ENCODE peak calls at places on chromosomes 5 and 9, in nine cellular contexts. S, E, G, Y, K, L, A, B and J are unnamed samples. For H3K4me1, the result is how much of the 10 kb centered on the place peaks cover.

GRCh38 chr9:122051401-122052346 is 41.4 kb downstream of the TTLL11 start:
- DNase-seq in S (no peak), E (no peak), G (no peak), Y (peak), K (no peak), L (no peak), A (no peak), B (no peak), J (no peak)

GRCh38 chr5:156329197-156329611 is 2.2 kb downstream of the SGCD start:
- DNase-seq in S (no peak), E (peak), G (no peak), Y (peak), K (no peak), L (peak), A (no peak), B (no peak), J (no peak)

GRCh38 chr5:131322926-131323325 is 59.1 kb downstream of the CDC42SE2 start:
- DNase-seq in S (no peak), E (no peak), G (no peak), Y (no peak), K (no peak), L (no peak), A (no peak), B (no peak), J (no peak)

GRCh38 chr5:167945542-167946384 is 345.7 kb upstream of the WWC1 start:
- DNase-seq in S (no peak), E (peak), G (no peak), Y (peak), K (no peak), L (peak), A (no peak), B (no peak), J (no peak)

GRCh38 chr9:98314381-98315066 is 59.1 kb upstream of the TBC1D2 start:
- DNase-seq in S (no peak), E (no peak), G (no peak), Y (peak), K (no peak), L (no peak), A (no peak), B (no peak), J (no peak)

GRCh38 chr9:8856686-8857329 is 1057.2 kb upstream of the DMAC1 start:
- DNase-seq in S (no peak), E (no peak), G (no peak), Y (no peak), K (peak), L (no peak), A (peak), B (no peak), J (no peak)

GRCh38 chr9:573551-574410 is 267.7 kb upstream of the DMRT1 start:
- DNase-seq in S (no peak), E (no peak), G (no peak), Y (no peak), K (no peak), L (no peak), A (peak), B (no peak), J (no peak)

GRCh38 chr5:168613396-168613795 is 34.2 kb upstream of the PANK3 start:
- DNase-seq in S (no peak), E (no peak), G (no peak), Y (no peak), K (no peak), L (no peak), A (no peak), B (no peak), J (no peak)

GRCh38 chr9:120366646-120367019 is 213.3 kb downstream of the CDK5RAP2 start:
- DNase-seq in S (no peak), E (no peak), G (no peak), Y (peak), K (no peak), L (no peak), A (peak), B (no peak), J (no peak)

GRCh38 chr5:137616046-137616445 is 116.9 kb upstream of the SPOCK1 start:
- DNase-seq in S (no peak), E (no peak), G (no peak), Y (no peak), K (no peak), L (no peak), A (no peak), B (no peak), J (no peak)

GRCh38 chr5:132372122-132372521 is 2.6 kb downstream of the SLC22A5 start:
- DNase-seq in S (no peak), E (no peak), G (no peak), Y (no peak), K (no peak), L (no peak), A (no peak), B (no peak), J (no peak)

GRCh38 chr5:132369471-132370240 is at the start of gene SLC22A5:
- DNase-seq in S (peak), E (peak), G (peak), Y (peak), K (peak), L (no peak), A (peak), B (peak), J (peak)

GRCh38 chr5:132369012-132369470 is 469 bp upstream of the SLC22A5 start:
- DNase-seq in S (no peak), E (no peak), G (no peak), Y (no peak), K (no peak), L (no peak), A (no peak), B (no peak), J (no peak)

GRCh38 chr5:132371603-132371994 is 2.1 kb downstream of the SLC22A5 start:
- DNase-seq in S (no peak), E (no peak), G (no peak), Y (no peak), K (no peak), L (no peak), A (no peak), B (no peak), J (no peak)

GRCh38 chr5:132370241-132370820 is 821 bp downstream of the SLC22A5 start:
- DNase-seq in S (no peak), E (no peak), G (no peak), Y (no peak), K (no peak), L (no peak), A (peak), B (no peak), J (no peak)
- H3K27ac ChIP-seq in S (peak), E (peak), G (peak), Y (no peak), K (no peak), L (peak), A (no peak), B (peak), J (peak)

GRCh38 chr9:136545966-136546696 is at the start of gene NOTCH1:
- DNase-seq in S (peak), E (peak), G (peak), Y (peak), K (peak), L (peak), A (peak), B (peak), J (peak)

GRCh38 chr9:136544549-136545064 is 1.2 kb downstream of the NOTCH1 start:
- DNase-seq in S (peak), E (peak), G (peak), Y (peak), K (peak), L (peak), A (no peak), B (peak), J (peak)

GRCh38 chr9:136545065-136545965 is 533 bp downstream of the NOTCH1 start:
- DNase-seq in S (no peak), E (no peak), G (peak), Y (peak), K (peak), L (no peak), A (no peak), B (no peak), J (peak)

GRCh38 chr9:136547508-136548215 is 1.8 kb upstream of the NOTCH1 start:
- DNase-seq in S (no peak), E (no peak), G (no peak), Y (no peak), K (no peak), L (no peak), A (no peak), B (no peak), J (no peak)

DNA sequence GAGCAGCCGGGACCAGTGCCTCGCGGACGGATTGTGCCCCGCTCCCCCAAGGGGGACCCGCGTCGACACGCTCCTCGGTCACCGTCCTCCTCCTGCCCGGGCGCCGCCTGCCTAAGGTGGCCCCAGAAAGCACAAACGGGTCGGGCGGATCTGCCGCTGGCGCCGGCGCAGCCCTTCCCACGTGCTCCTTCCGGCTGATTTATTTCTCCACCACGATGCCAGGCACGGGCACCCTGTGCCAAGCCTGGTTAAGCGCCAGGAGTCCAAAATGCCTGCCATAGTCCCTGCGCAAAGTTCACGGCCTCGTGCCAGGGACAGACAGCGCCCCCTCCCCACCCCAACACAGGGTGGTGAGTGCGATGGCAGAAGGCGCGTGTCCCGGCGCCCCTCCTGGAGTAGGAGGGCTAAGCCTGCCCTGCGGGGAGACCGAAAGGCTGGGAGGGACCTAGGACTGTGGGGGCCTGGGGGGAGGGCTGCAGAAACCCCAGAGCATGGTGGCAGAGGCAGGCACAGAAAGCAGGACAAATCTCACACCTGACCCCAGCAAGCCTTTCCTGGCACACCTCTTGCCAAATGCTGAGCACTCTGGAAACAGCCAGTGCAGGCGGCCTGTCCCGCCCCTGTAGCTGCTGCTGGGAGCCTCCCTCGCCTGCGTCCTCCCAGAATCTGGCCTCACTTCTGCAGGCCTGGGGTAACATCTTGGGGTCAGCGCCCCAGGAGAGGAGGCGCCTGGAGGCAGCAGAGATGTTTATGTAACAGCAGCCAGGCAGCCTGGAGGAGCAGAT is 1.0 kb upstream of the NOTCH1 start:
- DNase-seq in S (peak), E (peak), G (peak), Y (peak), K (peak), L (no peak), A (peak), B (peak), J (peak)
- H3K4me1 ChIP-seq in S (half or more), E (half or more), G (under half), Y (under half), K (under half), L (half or more), A (under half), B (under half), J (under half)

DNA sequence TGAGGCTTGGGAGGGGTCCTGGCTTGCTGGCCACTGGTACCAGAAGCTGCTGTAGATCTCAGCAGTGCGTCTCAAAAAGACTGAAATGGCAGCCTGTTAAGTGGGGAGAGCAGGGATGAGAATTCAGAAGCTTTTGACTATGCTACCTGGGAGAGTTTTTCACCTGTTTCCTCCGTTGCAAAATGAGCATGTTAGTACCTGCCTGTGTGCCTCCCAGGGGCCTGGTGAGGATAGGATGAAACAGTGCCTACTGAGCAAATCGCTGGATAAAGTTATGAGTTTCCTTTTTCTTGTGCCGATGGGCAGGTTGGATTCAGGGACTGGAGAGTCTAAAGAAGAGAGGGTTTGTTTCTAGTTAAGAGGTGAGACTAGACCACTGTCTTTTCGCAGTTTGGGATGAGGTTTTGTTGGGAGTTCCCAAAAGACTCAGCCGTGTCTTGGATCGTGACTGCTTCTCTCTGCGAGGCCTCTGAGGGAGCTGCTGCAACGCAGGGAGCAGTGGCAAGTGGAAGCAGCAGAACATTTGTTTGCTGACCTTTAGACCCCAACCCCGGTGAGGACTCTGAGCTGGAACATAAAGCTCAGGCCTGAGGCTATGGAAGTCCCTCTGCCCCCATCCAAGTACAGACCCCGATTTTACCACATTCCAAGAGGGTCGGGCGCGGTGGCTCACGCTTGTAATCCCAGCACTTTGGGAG is 1.4 kb downstream of the RALGPS1 start:
- DNase-seq in S (no peak), E (no peak), G (no peak), Y (no peak), K (no peak), L (no peak), A (no peak), B (peak), J (no peak)
- H3K27ac ChIP-seq in S (no peak), E (no peak), G (no peak), Y (no peak), K (no peak), L (no peak), A (peak), B (peak), J (no peak)

DNA sequence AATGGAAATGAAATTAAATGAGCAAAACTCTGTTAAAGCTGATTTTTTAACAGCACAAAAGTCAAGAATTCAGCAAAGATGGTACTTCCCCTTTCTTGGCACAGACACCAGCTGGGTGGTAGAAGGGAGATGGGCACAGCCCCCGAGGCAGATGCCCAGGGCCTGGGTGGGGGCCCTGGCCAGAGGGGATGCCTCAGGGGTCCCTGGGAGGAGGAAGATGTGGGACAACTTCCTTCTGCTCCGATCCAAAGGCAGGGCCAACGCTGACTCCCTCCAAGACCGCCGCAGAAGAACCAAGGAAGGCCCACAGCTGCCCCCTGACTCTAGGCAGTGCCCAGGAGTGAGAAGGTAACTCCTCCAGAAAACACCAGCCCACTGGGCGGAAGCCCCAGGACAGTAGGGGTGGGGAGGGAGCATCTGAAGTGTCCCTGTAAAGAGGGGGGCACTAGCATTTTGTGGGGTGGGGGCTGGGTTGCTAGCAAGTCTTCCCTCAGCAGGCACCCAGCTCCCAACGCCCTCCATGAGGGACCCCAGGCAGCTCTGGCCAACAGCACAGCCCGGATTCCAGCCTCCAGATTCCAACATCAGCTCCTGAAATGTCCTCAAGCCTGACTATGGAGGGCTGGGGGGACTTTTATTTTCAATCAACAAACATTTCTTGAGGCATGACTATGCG is 4.9 kb downstream of the NACC2 start:
- DNase-seq in S (peak), E (no peak), G (no peak), Y (no peak), K (peak), L (no peak), A (no peak), B (no peak), J (no peak)
- H3K4me1 ChIP-seq in S (half or more), E (half or more), G (under half), Y (under half), K (under half), L (half or more), A (under half), B (under half), J (under half)

DNA sequence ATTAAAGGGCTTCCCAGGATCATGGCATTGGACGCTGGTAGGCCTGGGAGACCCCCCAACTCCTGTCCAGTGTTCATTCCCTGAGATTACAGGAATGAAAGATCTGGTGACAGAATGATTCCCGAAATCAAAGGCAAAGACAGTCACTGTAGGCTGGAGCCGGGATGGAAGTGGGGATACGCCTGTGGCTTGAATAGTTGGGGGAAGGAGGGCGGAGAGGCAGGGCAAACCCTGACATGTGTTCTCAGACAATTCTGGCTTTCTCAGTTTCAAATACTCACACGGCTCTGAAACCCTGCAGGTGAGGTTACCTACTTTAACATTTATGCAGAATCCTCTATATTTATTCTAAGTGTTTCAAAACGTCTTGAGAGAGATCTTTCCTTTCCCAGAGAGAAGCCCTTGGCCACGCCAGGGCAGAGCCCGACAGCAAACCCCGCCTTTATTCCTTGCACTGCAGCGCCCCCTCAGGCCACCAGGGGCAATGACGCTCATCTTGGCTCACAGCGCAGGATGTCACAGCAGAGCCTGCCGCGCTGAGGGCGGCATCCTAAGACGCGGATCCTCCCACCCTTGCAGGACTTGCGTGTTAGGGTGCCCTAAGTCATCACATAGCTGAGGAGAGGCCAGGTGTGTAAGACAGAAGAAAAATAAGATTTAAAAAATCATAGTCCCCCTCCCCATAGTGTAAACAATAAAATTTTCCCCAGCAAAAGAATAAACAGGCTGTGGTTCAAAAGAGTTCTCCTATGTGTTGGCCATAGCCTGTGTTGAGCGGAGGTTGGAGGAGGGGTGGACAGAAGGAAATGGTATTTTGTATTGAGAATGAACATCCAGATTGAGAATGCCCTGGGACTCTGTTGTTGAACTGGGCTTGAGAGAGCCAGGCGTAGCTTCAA is 284.5 kb downstream of the NTRK2 start:
- DNase-seq in S (peak), E (peak), G (peak), Y (peak), K (peak), L (peak), A (peak), B (peak), J (no peak)
- H3K27ac ChIP-seq in S (no peak), E (no peak), G (no peak), Y (no peak), K (no peak), L (no peak), A (no peak), B (no peak), J (no peak)

DNA sequence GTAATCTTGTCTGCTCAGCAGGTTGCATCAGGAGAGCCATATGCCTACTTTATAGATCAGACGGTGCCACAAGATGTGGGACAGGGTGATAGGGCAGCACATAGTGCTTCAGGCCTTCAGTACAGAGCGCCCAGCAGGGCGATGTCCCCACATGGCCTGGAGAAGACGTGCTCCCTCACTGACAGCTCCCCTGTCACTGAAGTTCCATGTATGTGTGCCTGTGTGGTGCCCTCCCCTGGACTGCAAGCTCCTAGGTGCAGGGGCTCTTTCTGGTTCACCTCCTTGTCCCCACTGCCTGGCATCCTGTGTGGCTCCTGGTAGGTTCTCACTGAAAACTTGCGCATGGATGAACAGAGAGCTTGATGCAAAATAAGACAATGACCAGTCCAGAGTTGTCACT is 233.1 kb downstream of the GADD45G start:
- DNase-seq in S (no peak), E (no peak), G (no peak), Y (no peak), K (no peak), L (no peak), A (no peak), B (no peak), J (no peak)
- H3K4me1 ChIP-seq in S (under half), E (under half), G (under half), Y (under half), K (under half), L (under half), A (under half), B (under half), J (under half)